ENCODE peak calls at places on chromosomes 1 and 21, in ten cellular contexts. Q is T-helper 1 cell; E is adrenal gland; I is activated CD8-positive, alpha-beta memory T cell treated with anti-CD3 and anti-CD28 coated beads for 48 hours; C is fibroblast of pulmonary artery; K is stimulated activated CD8-positive, alpha-beta memory T cell treated with anti-CD3 and anti-CD28 coated beads, Interleukin-4, amount 100 ng/mL, for 1 hour; B is AG10803; F is T-cell; D is left ventricle myocardium inferior; X is CD4-positive, alpha-beta memory T cell. Z is an unnamed sample.

GRCh38 chr1:9233241-9233941 is 1.2 kb upstream of the H6PD start:
- DNase-seq in I (no peak), E (peak), C (peak), Q (no peak), F (no peak), X (no peak), B (peak), K (no peak), D (peak), Z (no peak)

GRCh38 chr1:112704908-112705627 is 1.9 kb downstream of the RHOC start:
- DNase-seq in I (peak), B (peak), E (peak), C (peak), D (peak), K (no peak), Q (peak), F (peak), X (peak), Z (no peak)

GRCh38 chr1:228392111-228392936 is 14.3 kb downstream of the TRIM11 start:
- DNase-seq in Q (no peak), X (no peak), I (no peak), C (no peak), F (no peak), K (no peak), B (no peak), E (no peak), D (no peak), Z (no peak)

GRCh38 chr1:162681127-162681435 is 48.8 kb downstream of the DDR2 start:
- DNase-seq in X (no peak), I (no peak), K (no peak), D (no peak), Q (no peak), B (no peak), E (no peak), F (no peak), C (no peak), Z (no peak)

GRCh38 chr1:184945034-184945433 is 29.3 kb downstream of the NIBAN1 start:
- DNase-seq in F (no peak), E (no peak), C (peak), B (peak), D (no peak), K (no peak), Q (no peak), X (no peak), I (no peak), Z (no peak)

GRCh38 chr1:20785907-20786309 is 1.2 kb downstream of the HP1BP3 start:
- DNase-seq in D (no peak), Q (no peak), C (peak), X (no peak), F (no peak), I (no peak), K (peak), E (no peak), B (peak), Z (no peak)

GRCh38 chr1:67489643-67490042 is 59.4 kb upstream of the SERBP1 start:
- DNase-seq in Q (no peak), K (no peak), D (no peak), B (peak), C (peak), I (no peak), X (no peak), E (peak), F (no peak), Z (no peak)

GRCh38 chr1:246875041-246876026 is 56.4 kb downstream of the AHCTF1 start:
- DNase-seq in C (peak), Q (no peak), K (no peak), D (no peak), F (no peak), I (no peak), B (peak), X (no peak), E (no peak), Z (no peak)

GRCh38 chr1:203117611-203118575 is 9.6 kb upstream of the ADORA1 start:
- DNase-seq in F (no peak), C (peak), K (no peak), Q (no peak), I (peak), D (peak), X (no peak), E (peak), B (peak), Z (no peak)

GRCh38 chr1:168287237-168287664 is 6.6 kb downstream of the TBX19 start:
- DNase-seq in K (no peak), C (peak), F (no peak), B (peak), Q (no peak), E (no peak), X (no peak), D (no peak), I (no peak), Z (no peak)

GRCh38 chr21:35345954-35346353 is 296.9 kb upstream of the RUNX1 start:
- DNase-seq in B (peak), D (no peak), C (no peak), I (no peak), K (no peak), X (no peak), F (no peak), E (no peak), Q (no peak), Z (no peak)

GRCh38 chr1:214031267-214031650 is 43.5 kb downstream of the PROX1 start:
- DNase-seq in F (no peak), C (no peak), E (no peak), B (no peak), Q (no peak), D (peak), I (no peak), K (no peak), X (no peak), Z (no peak)

GRCh38 chr1:211831558-211832323 is 1.2 kb upstream of the LPGAT1 start:
- DNase-seq in X (no peak), C (no peak), K (no peak), B (no peak), F (no peak), Q (no peak), E (no peak), D (no peak), I (no peak), Z (no peak)

GRCh38 chr1:236083650-236084385 is 18.9 kb upstream of the NID1 start:
- DNase-seq in X (no peak), B (no peak), Q (no peak), E (peak), K (no peak), F (no peak), I (no peak), D (no peak), C (peak), Z (no peak)

GRCh38 chr1:97120821-97121220 is 399.2 kb downstream of the PTBP2 start:
- DNase-seq in C (no peak), X (no peak), D (no peak), Q (no peak), F (no peak), I (no peak), E (no peak), K (no peak), B (peak), Z (no peak)

GRCh38 chr1:32768110-32768857 is 48.9 kb downstream of the YARS1 start:
- DNase-seq in I (no peak), Q (no peak), F (no peak), C (no peak), B (no peak), K (no peak), D (no peak), E (peak), X (no peak), Z (no peak)

GRCh38 chr1:20366766-20367602 is 76.3 kb downstream of the VWA5B1 start:
- DNase-seq in Q (no peak), B (peak), E (peak), K (no peak), D (peak), C (peak), X (no peak), F (no peak), I (no peak), Z (no peak)

GRCh38 chr1:192709544-192709943 is 73.6 kb downstream of the RGS13 start:
- DNase-seq in F (no peak), X (no peak), E (peak), I (no peak), C (no peak), D (no peak), K (no peak), Q (no peak), B (no peak), Z (no peak)